ENCODE peak calls at places on chromosome 20, in nine cellular contexts. P is fibroblast of lung; B is neuronal stem cell; X is AG04450; R is tibial artery; K is naive thymus-derived CD4-positive, alpha-beta T cell; M is CD4-positive, alpha-beta T cell; I is Karpas-422; S is heart right ventricle. D is an unnamed sample. For H3K9me3, the result is how much of the 10 kb centered on the place peaks cover.

GRCh38 chr20:6185268-6185667 is 62.4 kb upstream of the FERMT1 start:
- DNase-seq in X (no peak), P (no peak), B (no peak), S (no peak), M (no peak), K (no peak), I (peak), R (no peak), D (no peak)

GRCh38 chr20:45229264-45230056 is 8.3 kb downstream of the SEMG2 start:
- DNase-seq in S (no peak), I (peak), R (no peak), M (peak), K (no peak), B (no peak), P (no peak), X (no peak), D (no peak)

GRCh38 chr20:51193066-51193772 is 170.3 kb upstream of the KCNG1 start:
- DNase-seq in B (no peak), K (no peak), R (no peak), I (no peak), P (peak), S (no peak), M (no peak), X (no peak), D (no peak)

GRCh38 chr20:25399038-25399430 is 8.4 kb upstream of the ABHD12 start:
- DNase-seq in B (peak), P (peak), K (peak), I (peak), S (peak), R (no peak), X (peak), M (no peak), D (no peak)

GRCh38 chr20:10306440-10307358 is 88.1 kb downstream of the SNAP25 start:
- DNase-seq in X (peak), M (no peak), R (no peak), I (no peak), K (no peak), S (no peak), P (peak), B (no peak), D (no peak)

GRCh38 chr20:51930775-51931174 is 128.5 kb upstream of the SALL4 start:
- DNase-seq in S (peak), B (no peak), I (peak), M (no peak), P (peak), K (no peak), X (peak), R (no peak), D (no peak)

GRCh38 chr20:62511915-62512610 is 36.3 kb upstream of the GATA5 start:
- DNase-seq in B (no peak), S (no peak), M (no peak), P (no peak), X (no peak), I (no peak), K (no peak), R (no peak), D (no peak)

GRCh38 chr20:56343861-56344381 is 14.9 kb upstream of the FAM210B start:
- DNase-seq in B (peak), P (peak), S (no peak), X (no peak), M (peak), I (peak), K (no peak), R (no peak), D (no peak)

GRCh38 chr20:36745234-36745926 is 510 bp downstream of the NDRG3 start:
- DNase-seq in I (peak), M (no peak), R (peak), P (peak), S (peak), B (no peak), K (no peak), X (no peak), D (no peak)

GRCh38 chr20:53943522-53944291 is 126.7 kb downstream of the BCAS1 start:
- DNase-seq in M (no peak), R (no peak), B (no peak), P (no peak), I (peak), X (no peak), K (no peak), S (peak), D (no peak)

GRCh38 chr20:4040283-4041179 is 25.2 kb upstream of the RNF24 start:
- DNase-seq in R (no peak), S (no peak), M (no peak), I (no peak), K (no peak), P (peak), X (no peak), B (no peak), D (no peak)

GRCh38 chr20:24681634-24682495 is 212.4 kb downstream of the SYNDIG1 start:
- DNase-seq in X (no peak), S (no peak), P (peak), R (peak), M (no peak), B (no peak), K (no peak), I (no peak), D (no peak)

GRCh38 chr20:4519530-4519929 is 202.2 kb upstream of the PRND start:
- DNase-seq in R (no peak), M (no peak), S (no peak), I (peak), P (no peak), K (no peak), X (no peak), B (peak), D (no peak)

GRCh38 chr20:44884907-44885391 is 556 bp upstream of the YWHAB start:
- DNase-seq in P (no peak), S (no peak), B (no peak), I (no peak), K (no peak), X (no peak), R (no peak), M (no peak), D (no peak)

GRCh38 chr20:57175397-57176010 is 90.9 kb downstream of the BMP7 start:
- DNase-seq in I (no peak), X (no peak), K (no peak), P (no peak), M (no peak), R (no peak), B (no peak), S (no peak), D (no peak)

GRCh38 chr20:22861990-22862389 is 173.1 kb upstream of the SSTR4 start:
- DNase-seq in X (no peak), P (no peak), K (no peak), R (no peak), B (no peak), I (no peak), S (peak), M (no peak), D (no peak)

GRCh38 chr20:39152742-39153141 is 190.6 kb downstream of the DHX35 start:
- DNase-seq in M (no peak), P (no peak), X (no peak), K (no peak), I (no peak), R (no peak), B (no peak), S (no peak), D (no peak)

GRCh38 chr20:23203310-23203709 is 117.2 kb upstream of the CD93 start:
- DNase-seq in I (no peak), R (no peak), S (no peak), K (no peak), P (no peak), X (no peak), B (no peak), M (no peak), D (no peak)

GRCh38 chr20:3067139-3068009 is 4.0 kb upstream of the OXT start:
- DNase-seq in X (no peak), M (no peak), K (no peak), S (no peak), I (no peak), B (no peak), R (no peak), P (peak), D (no peak)

GRCh38 chr20:41476446-41476845 is 109.8 kb upstream of the EMILIN3 start:
- DNase-seq in K (no peak), S (no peak), I (no peak), X (no peak), M (no peak), R (no peak), P (no peak), B (no peak), D (no peak)

GRCh38 chr20:21526776-21527175 is 12.9 kb upstream of the NKX2-2 start:
- DNase-seq in K (no peak), P (no peak), B (no peak), X (no peak), M (no peak), I (no peak), S (no peak), R (no peak), D (no peak)

GRCh38 chr20:22106308-22106938 is 401.0 kb downstream of the PAX1 start:
- DNase-seq in S (no peak), R (no peak), B (peak), K (no peak), X (no peak), M (no peak), P (no peak), I (peak), D (no peak)

GRCh38 chr20:63943007-63943807 is 13.0 kb downstream of the UCKL1 start:
- DNase-seq in M (no peak), X (no peak), P (no peak), B (no peak), K (no peak), I (no peak), S (no peak), R (peak), D (no peak)

GRCh38 chr20:58429303-58429702 is 40.3 kb downstream of the VAPB start:
- DNase-seq in R (no peak), P (no peak), X (no peak), B (no peak), S (no peak), K (no peak), M (no peak), I (no peak), D (no peak)

GRCh38 chr20:17771206-17772004 is 71.6 kb downstream of the BANF2 start:
- DNase-seq in K (no peak), I (no peak), M (no peak), B (no peak), P (no peak), R (no peak), S (no peak), X (no peak), D (no peak)

GRCh38 chr20:515696-516095 is 27.9 kb downstream of the CSNK2A1 start:
- DNase-seq in I (no peak), S (no peak), R (no peak), M (no peak), B (no peak), P (no peak), X (no peak), K (no peak), D (no peak)

GRCh38 chr20:60652615-60653014 is 599.4 kb upstream of the CDH4 start:
- DNase-seq in R (no peak), P (no peak), B (no peak), M (no peak), X (no peak), S (no peak), K (no peak), I (no peak), D (no peak)
- H3K9me3 ChIP-seq in R (under half), P (under half), B (under half), M (under half), X (under half), S (under half), K (under half), I (under half), D (under half)

DNA sequence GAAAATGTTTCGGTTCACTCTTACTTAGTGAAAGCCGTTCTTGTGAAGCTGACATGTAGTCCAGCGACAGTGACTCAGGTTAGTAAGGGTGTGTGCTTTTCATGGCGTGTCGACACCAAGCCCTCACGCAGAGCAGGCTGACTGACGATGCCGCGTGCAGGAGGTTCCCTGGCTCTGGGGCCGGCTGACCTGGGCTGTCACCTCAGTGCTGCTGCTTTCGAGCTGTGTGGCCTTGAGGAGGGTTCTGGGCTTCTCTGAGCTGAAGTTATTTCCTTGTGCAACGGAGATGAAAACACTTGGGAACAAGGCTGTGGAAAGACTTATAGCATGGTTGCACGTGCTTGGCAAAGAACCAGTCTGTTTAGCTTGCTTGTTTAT is 59.2 kb downstream of the PHACTR3 start:
- DNase-seq in M (no peak), R (no peak), B (no peak), I (no peak), S (no peak), X (no peak), P (no peak), K (no peak), D (no peak)
- H3K9me3 ChIP-seq in M (under half), R (under half), B (under half), I (under half), S (under half), X (under half), P (under half), K (under half), D (under half)

GRCh38 chr20:47687095-47687987 is 97.9 kb downstream of the SULF2 start:
- DNase-seq in B (no peak), P (no peak), M (no peak), K (no peak), S (no peak), I (no peak), X (no peak), R (no peak), D (no peak)

GRCh38 chr20:47686545-47686944 is 98.7 kb downstream of the SULF2 start:
- DNase-seq in I (no peak), X (peak), B (no peak), K (no peak), P (peak), M (no peak), R (no peak), S (no peak), D (no peak)

GRCh38 chr20:47691632-47692031 is 93.6 kb downstream of the SULF2 start:
- DNase-seq in K (no peak), M (no peak), B (peak), R (no peak), P (peak), S (no peak), X (no peak), I (no peak), D (no peak)

GRCh38 chr20:47688385-47689381 is 96.6 kb downstream of the SULF2 start:
- DNase-seq in B (no peak), M (no peak), K (no peak), X (no peak), S (no peak), I (no peak), R (no peak), P (peak), D (no peak)

DNA sequence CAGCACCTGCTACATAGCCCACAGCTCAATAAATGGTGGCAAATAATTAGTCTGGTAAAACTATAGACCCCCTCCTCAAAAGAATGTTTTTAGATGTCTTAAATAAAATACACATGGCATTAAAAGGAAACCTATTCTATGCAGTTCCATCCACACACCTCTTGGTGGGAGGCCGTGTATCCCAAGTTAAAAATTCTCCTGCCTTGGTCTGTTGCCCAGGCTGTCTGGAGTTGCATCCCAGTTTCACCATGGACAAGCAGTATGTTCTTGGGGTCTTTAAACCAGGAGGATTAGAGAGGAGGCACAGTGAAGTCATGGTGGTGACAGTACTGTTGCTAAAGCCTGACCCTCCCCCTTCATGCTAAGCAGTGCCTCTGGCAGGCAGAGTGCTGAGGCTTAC is 95.6 kb downstream of the SULF2 start:
- DNase-seq in B (no peak), R (no peak), I (no peak), M (no peak), X (no peak), P (no peak), S (no peak), K (no peak), D (no peak)
- H3K9me3 ChIP-seq in B (under half), R (under half), I (under half), M (under half), X (under half), P (under half), S (under half), K (under half), D (under half)

GRCh38 chr20:59932616-59933295 is 681 bp downstream of the SYCP2 start:
- DNase-seq in K (no peak), S (no peak), R (peak), B (no peak), M (no peak), P (no peak), I (no peak), X (no peak), D (no peak)
- H3K9me3 ChIP-seq in K (under half), S (under half), R (under half), B (under half), M (under half), P (under half), I (under half), X (under half), D (under half)

GRCh38 chr20:31454374-31454773 is 13.9 kb downstream of the DEFB123 start:
- DNase-seq in P (no peak), R (no peak), S (no peak), X (no peak), B (no peak), I (no peak), K (no peak), M (no peak), D (no peak)
- H3K9me3 ChIP-seq in P (under half), R (under half), S (under half), X (under half), B (under half), I (under half), K (under half), M (under half), D (under half)

GRCh38 chr20:61281286-61281795 is 29.3 kb downstream of the CDH4 start:
- DNase-seq in X (no peak), S (no peak), K (no peak), P (no peak), I (no peak), R (no peak), B (no peak), M (no peak), D (no peak)
- H3K9me3 ChIP-seq in X (under half), S (under half), K (under half), P (under half), I (under half), R (under half), B (under half), M (under half), D (under half)

GRCh38 chr20:19137641-19138040 is 74.8 kb upstream of the SLC24A3 start:
- DNase-seq in I (no peak), R (no peak), X (no peak), P (no peak), M (no peak), K (no peak), B (no peak), S (no peak), D (no peak)
- H3K9me3 ChIP-seq in I (under half), R (under half), X (under half), P (under half), M (under half), K (under half), B (under half), S (under half), D (under half)

DNA sequence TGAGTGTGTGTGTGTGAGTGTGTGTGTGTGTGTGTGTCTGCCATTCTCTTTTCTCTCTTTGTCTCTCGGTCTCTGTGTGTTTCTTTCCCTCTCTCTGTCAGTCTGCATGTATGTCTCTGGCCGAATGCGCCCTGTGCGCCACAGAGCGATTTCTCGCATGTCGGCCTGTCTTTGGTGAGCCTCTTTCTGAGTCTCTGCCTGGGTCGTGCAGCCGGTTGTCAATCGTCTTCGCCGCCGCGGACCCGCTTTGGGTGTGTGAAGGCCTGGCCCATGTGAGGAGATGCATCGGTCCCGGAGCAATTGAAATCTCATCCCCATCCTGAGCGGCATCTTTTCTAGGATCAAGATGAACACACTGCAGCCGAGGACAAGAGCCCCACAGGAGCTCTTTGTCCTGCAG is 1567.2 kb upstream of the DEFB115 start:
- DNase-seq in M (no peak), B (no peak), I (no peak), P (no peak), K (no peak), X (no peak), R (no peak), S (no peak), D (no peak)
- H3K9me3 ChIP-seq in M (under half), B (under half), I (under half), P (under half), K (under half), X (under half), R (under half), S (under half), D (under half)